ENCODE peak calls at places on chromosomes 13 and 19, in seven cellular contexts. H, G, Y, Q, D, L and T are unnamed samples.

GRCh38 chr13:35838356-35838755 is 292.8 kb downstream of the DCLK1 start:
- DNase-seq in H (peak), G (peak), Y (no peak), Q (no peak), D (no peak), L (peak), T (no peak)

GRCh38 chr19:50380137-50380536 is 3.9 kb downstream of the NR1H2 start:
- DNase-seq in H (peak), G (no peak), Y (no peak), Q (no peak), D (no peak), L (no peak), T (no peak)

GRCh38 chr19:1064661-1065605 is 2.0 kb upstream of the ARHGAP45 start:
- DNase-seq in H (peak), G (peak), Y (peak), Q (peak), D (no peak), L (peak), T (no peak)

GRCh38 chr13:83880275-83881027 is 1.8 kb downstream of the SLITRK1 start:
- DNase-seq in H (no peak), G (no peak), Y (no peak), Q (peak), D (no peak), L (no peak), T (no peak)

GRCh38 chr19:2064788-2065524 is 13.9 kb upstream of the MKNK2 start:
- DNase-seq in H (no peak), G (no peak), Y (no peak), Q (no peak), D (no peak), L (no peak), T (no peak)

GRCh38 chr19:5263615-5264014 is 77.0 kb downstream of the PTPRS start:
- DNase-seq in H (no peak), G (no peak), Y (no peak), Q (no peak), D (no peak), L (no peak), T (no peak)

GRCh38 chr19:46180701-46181385 is 32.8 kb downstream of the IGFL2 start:
- DNase-seq in H (peak), G (no peak), Y (no peak), Q (no peak), D (no peak), L (no peak), T (no peak)

GRCh38 chr19:50482271-50482855 is 5.7 kb upstream of the GARIN5A start:
- DNase-seq in H (no peak), G (no peak), Y (no peak), Q (no peak), D (no peak), L (no peak), T (no peak)

GRCh38 chr19:43574424-43575155 is 737 bp downstream of the XRCC1 start:
- DNase-seq in H (peak), G (no peak), Y (no peak), Q (no peak), D (no peak), L (no peak), T (no peak)

GRCh38 chr13:55566779-55567178 is 1573.9 kb upstream of the PRR20A start:
- DNase-seq in H (no peak), G (no peak), Y (no peak), Q (no peak), D (no peak), L (no peak), T (no peak)

GRCh38 chr13:83780201-83780600 is 102.1 kb downstream of the SLITRK1 start:
- DNase-seq in H (peak), G (peak), Y (peak), Q (peak), D (no peak), L (no peak), T (no peak)

GRCh38 chr13:114161644-114162532 is 17.2 kb upstream of the CFAP97D2 start:
- DNase-seq in H (peak), G (no peak), Y (no peak), Q (no peak), D (no peak), L (no peak), T (no peak)

GRCh38 chr13:113143466-113144254 is 14.8 kb upstream of the PROZ start:
- DNase-seq in H (no peak), G (no peak), Y (no peak), Q (peak), D (no peak), L (no peak), T (no peak)

GRCh38 chr19:30941591-30941990 is 407.6 kb downstream of the TSHZ3 start:
- DNase-seq in H (no peak), G (no peak), Y (no peak), Q (no peak), D (no peak), L (no peak), T (no peak)

GRCh38 chr13:74024314-74024713 is 109.9 kb downstream of the KLF12 start:
- DNase-seq in H (no peak), G (no peak), Y (no peak), Q (no peak), D (no peak), L (no peak), T (no peak)

GRCh38 chr19:29779921-29780320 is 31.9 kb upstream of the CCNE1 start:
- DNase-seq in H (no peak), G (no peak), Y (no peak), Q (peak), D (no peak), L (no peak), T (no peak)

GRCh38 chr19:4083677-4084546 is 17.2 kb upstream of the ZBTB7A start:
- DNase-seq in H (no peak), G (no peak), Y (peak), Q (peak), D (no peak), L (peak), T (no peak)

GRCh38 chr13:57568865-57569264 is 62.7 kb upstream of the PCDH17 start:
- DNase-seq in H (no peak), G (no peak), Y (no peak), Q (no peak), D (no peak), L (no peak), T (no peak)

GRCh38 chr19:28307460-28307859 is 905.5 kb downstream of the UQCRFS1 start:
- DNase-seq in H (no peak), G (no peak), Y (no peak), Q (no peak), D (no peak), L (no peak), T (no peak)

GRCh38 chr19:11422163-11423068 is 3.3 kb upstream of the RGL3 start:
- DNase-seq in H (no peak), G (peak), Y (peak), Q (peak), D (peak), L (peak), T (peak)

GRCh38 chr13:79212064-79212619 is 193.9 kb downstream of the RBM26 start:
- DNase-seq in H (no peak), G (no peak), Y (no peak), Q (no peak), D (no peak), L (no peak), T (no peak)

GRCh38 chr13:91045351-91046034 is 302.0 kb upstream of the MIR17HG start:
- DNase-seq in H (no peak), G (peak), Y (peak), Q (no peak), D (no peak), L (no peak), T (peak)

GRCh38 chr13:30576528-30576927 is 41.2 kb upstream of the USPL1 start:
- DNase-seq in H (peak), G (peak), Y (no peak), Q (no peak), D (no peak), L (no peak), T (no peak)

GRCh38 chr19:13742756-13743155 is 21.6 kb upstream of the MRI1 start:
- DNase-seq in H (peak), G (no peak), Y (no peak), Q (no peak), D (no peak), L (no peak), T (no peak)
- H4K8ac ChIP-seq in H (no peak), G (no peak), Y (no peak), Q (no peak), D (no peak), L (no peak), T (no peak)

GRCh38 chr13:20833900-20834679 is 60.3 kb upstream of the EEF1AKMT1 start:
- DNase-seq in H (no peak), G (no peak), Y (no peak), Q (no peak), D (no peak), L (no peak), T (no peak)

GRCh38 chr13:20828540-20829364 is 55.0 kb upstream of the EEF1AKMT1 start:
- DNase-seq in H (peak), G (peak), Y (peak), Q (no peak), D (no peak), L (no peak), T (peak)

GRCh38 chr13:20831933-20832332 is 58.2 kb upstream of the EEF1AKMT1 start:
- DNase-seq in H (no peak), G (no peak), Y (no peak), Q (no peak), D (no peak), L (no peak), T (no peak)

GRCh38 chr13:20832861-20833260 is 59.1 kb upstream of the EEF1AKMT1 start:
- DNase-seq in H (no peak), G (no peak), Y (no peak), Q (no peak), D (no peak), L (no peak), T (no peak)

GRCh38 chr13:20831254-20831653 is 57.5 kb upstream of the EEF1AKMT1 start:
- DNase-seq in H (no peak), G (no peak), Y (no peak), Q (no peak), D (no peak), L (no peak), T (no peak)
- H2BK5ac ChIP-seq in H (no peak), G (no peak), Y (no peak), Q (no peak), D (no peak), L (no peak), T (no peak)

GRCh38 chr13:98557934-98558630 is 18.8 kb downstream of the STK24 start:
- DNase-seq in H (peak), G (peak), Y (no peak), Q (no peak), D (no peak), L (no peak), T (no peak)

GRCh38 chr13:98556968-98557591 is 19.8 kb downstream of the STK24 start:
- DNase-seq in H (peak), G (no peak), Y (peak), Q (no peak), D (no peak), L (no peak), T (no peak)

GRCh38 chr13:98556417-98556816 is 20.5 kb downstream of the STK24 start:
- DNase-seq in H (no peak), G (no peak), Y (no peak), Q (no peak), D (no peak), L (no peak), T (no peak)
- H4K8ac ChIP-seq in H (no peak), G (no peak), Y (no peak), Q (no peak), D (no peak), L (no peak), T (no peak)

GRCh38 chr13:108365255-108365654 is 95.7 kb downstream of the TNFSF13B start:
- DNase-seq in H (no peak), G (no peak), Y (no peak), Q (no peak), D (no peak), L (no peak), T (no peak)
- H2BK5ac ChIP-seq in H (no peak), G (no peak), Y (no peak), Q (no peak), D (no peak), L (no peak), T (no peak)

GRCh38 chr13:27194895-27195764 is 23.5 kb upstream of the USP12 start:
- DNase-seq in H (peak), G (peak), Y (peak), Q (peak), D (no peak), L (peak), T (peak)
- H4K8ac ChIP-seq in H (peak), G (no peak), Y (no peak), Q (no peak), D (no peak), L (no peak), T (no peak)

GRCh38 chr19:42362342-42362741 is 27.8 kb downstream of the CNFN start:
- DNase-seq in H (no peak), G (no peak), Y (no peak), Q (no peak), D (no peak), L (no peak), T (no peak)
- H2BK5ac ChIP-seq in H (no peak), G (no peak), Y (no peak), Q (no peak), D (peak), L (no peak), T (no peak)